ENCODE peak calls at places on chromosomes 3 and 15, in eight cellular contexts. U is Peyer's patch, F is fibroblast of lung, N is A549, I is DND-41, B is sigmoid colon, R is dorsolateral prefrontal cortex, P is lung. T is an unnamed sample.

GRCh38 chr15:61393949-61394348 is 164.8 kb upstream of the RORA start:
- DNase-seq in U (no peak), F (no peak), N (no peak), I (no peak), B (no peak), R (no peak), P (no peak), T (no peak)

GRCh38 chr3:48110463-48110862 is 77.8 kb downstream of the CDC25A start:
- DNase-seq in U (no peak), F (no peak), N (no peak), I (no peak), B (no peak), R (no peak), P (no peak), T (no peak)

GRCh38 chr15:80825361-80826030 is 46.3 kb downstream of the CEMIP start:
- DNase-seq in U (no peak), F (peak; percentile 90), N (no peak), I (no peak), B (no peak), R (peak; percentile 70), P (peak; percentile 56), T (peak; percentile 8)

GRCh38 chr15:80609512-80609946 is 85.6 kb upstream of the ABHD17C start:
- DNase-seq in U (no peak), F (peak; percentile 51), N (no peak), I (no peak), B (no peak), R (no peak), P (no peak), T (no peak)

GRCh38 chr3:31847760-31848159 is 133.3 kb downstream of the OSBPL10 start:
- DNase-seq in U (no peak), F (no peak), N (no peak), I (no peak), B (no peak), R (no peak), P (no peak), T (no peak)

GRCh38 chr3:185732782-185733181 is 92.1 kb downstream of the IGF2BP2 start:
- DNase-seq in U (no peak), F (peak; percentile 89), N (no peak), I (no peak), B (no peak), R (no peak), P (no peak), T (no peak)

GRCh38 chr15:75620043-75620775 is 5.3 kb downstream of the SNUPN start:
- DNase-seq in U (no peak), F (peak; percentile 78), N (no peak), I (no peak), B (peak; percentile 71), R (no peak), P (no peak), T (no peak)

GRCh38 chr3:52707585-52707984 is 1.7 kb downstream of the SPCS1 start:
- DNase-seq in U (no peak), F (peak; percentile 17), N (no peak), I (no peak), B (no peak), R (no peak), P (no peak), T (no peak)

GRCh38 chr15:33234019-33234418 is 39.5 kb upstream of the FMN1 start:
- DNase-seq in U (no peak), F (peak; percentile 49), N (peak; percentile 55), I (no peak), B (no peak), R (peak; percentile 6), P (no peak), T (no peak)

GRCh38 chr3:33717866-33718594 is at the start of gene CLASP2:
- DNase-seq in U (peak; percentile 95), F (peak; percentile 89), N (peak; percentile 89), I (peak; percentile 85), B (peak; percentile 94), R (peak; percentile 84), P (peak; percentile 87), T (peak; percentile 78)

GRCh38 chr15:94119215-94119815 is 112.0 kb upstream of the MCTP2 start:
- DNase-seq in U (no peak), F (no peak), N (no peak), I (peak; percentile 23), B (peak; percentile 76), R (no peak), P (no peak), T (peak; percentile 24)

GRCh38 chr15:90001062-90001682 is at the start of gene ZNF710:
- DNase-seq in U (peak; percentile 72), F (peak; percentile 78), N (peak; percentile 77), I (peak; percentile 69), B (peak; percentile 83), R (peak; percentile 57), P (no peak), T (no peak)

GRCh38 chr3:23702198-23702597 is 103.6 kb upstream of the UBE2E1 start:
- DNase-seq in U (no peak), F (peak; percentile 32), N (no peak), I (no peak), B (no peak), R (no peak), P (no peak), T (no peak)

GRCh38 chr15:34951993-34952392 is 17.5 kb downstream of the AQR start:
- DNase-seq in U (no peak), F (peak; percentile 47), N (no peak), I (no peak), B (no peak), R (no peak), P (no peak), T (no peak)

GRCh38 chr3:106206613-106207012 is 337.8 kb upstream of the CBLB start:
- DNase-seq in U (no peak), F (no peak), N (no peak), I (no peak), B (no peak), R (no peak), P (no peak), T (no peak)

GRCh38 chr3:106208266-106208665 is 339.5 kb upstream of the CBLB start:
- DNase-seq in U (no peak), F (no peak), N (no peak), I (no peak), B (no peak), R (no peak), P (no peak), T (no peak)

GRCh38 chr3:106210923-106211322 is 342.1 kb upstream of the CBLB start:
- DNase-seq in U (no peak), F (no peak), N (no peak), I (no peak), B (no peak), R (no peak), P (no peak), T (no peak)

GRCh38 chr3:106209482-106209881 is 340.7 kb upstream of the CBLB start:
- DNase-seq in U (no peak), F (no peak), N (no peak), I (no peak), B (no peak), R (no peak), P (no peak), T (no peak)

GRCh38 chr3:106208979-106209378 is 340.2 kb upstream of the CBLB start:
- DNase-seq in U (no peak), F (peak; percentile 20), N (no peak), I (no peak), B (no peak), R (no peak), P (no peak), T (no peak)
- H3K27ac ChIP-seq in U (no peak overlapping the region), F (no peak overlapping the region), N (no peak overlapping the region), I (no peak overlapping the region), B (no peak overlapping the region), R (no peak overlapping the region), P (no peak overlapping the region), T (no peak overlapping the region)

GRCh38 chr15:58065011-58065444 is 483 bp downstream of the ALDH1A2 start:
- DNase-seq in U (no peak), F (no peak), N (no peak), I (no peak), B (peak; percentile 60), R (no peak), P (no peak), T (no peak)

GRCh38 chr15:58063612-58064011 is 1.9 kb downstream of the ALDH1A2 start:
- DNase-seq in U (no peak), F (no peak), N (no peak), I (no peak), B (no peak), R (no peak), P (no peak), T (no peak)

GRCh38 chr15:58066042-58066867 is 744 bp upstream of the ALDH1A2 start:
- DNase-seq in U (peak; percentile 71), F (peak; percentile 20), N (peak; percentile 69), I (no peak), B (peak; percentile 71), R (peak; percentile 7), P (peak; percentile 64), T (peak; percentile 5)

GRCh38 chr15:58064119-58065010 is 1.1 kb downstream of the ALDH1A2 start:
- DNase-seq in U (no peak), F (no peak), N (no peak), I (no peak), B (no peak), R (no peak), P (no peak), T (no peak)

DNA sequence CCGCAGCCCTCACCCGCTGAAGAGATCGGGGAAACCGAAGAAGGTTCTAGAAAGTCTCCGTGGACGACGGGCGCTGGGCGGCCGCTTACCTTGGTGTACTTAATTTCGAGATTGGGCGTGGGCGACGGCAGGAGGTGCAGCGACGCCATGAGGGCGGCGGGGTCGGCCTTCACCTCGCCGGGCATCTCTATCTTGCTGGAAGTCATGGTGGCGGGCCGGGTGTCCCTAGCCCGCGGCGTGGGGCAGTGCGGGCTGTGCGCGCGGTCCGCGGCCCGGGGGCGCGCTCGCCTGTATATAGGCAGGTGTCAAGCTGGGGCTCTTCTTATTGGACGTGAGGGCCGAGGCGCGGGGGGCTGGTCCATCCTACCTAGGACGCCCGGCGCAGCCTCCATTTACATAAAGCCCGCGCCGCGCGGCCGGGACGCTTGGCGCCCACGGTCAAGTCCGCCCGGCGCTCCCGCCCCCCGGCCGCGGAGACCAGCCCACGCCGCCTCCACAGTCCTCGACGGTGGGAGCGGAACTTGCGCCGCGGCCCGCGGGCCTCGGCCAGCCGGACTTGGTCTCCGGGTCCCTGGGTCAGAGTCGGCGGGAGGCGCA is at the start of gene ALDH1A2:
- DNase-seq in U (peak; percentile 46), F (no peak), N (no peak), I (no peak), B (peak; percentile 65), R (no peak), P (no peak), T (no peak)
- H3K27ac ChIP-seq in U (no peak within 1 kb of the TSS), F (no peak within 1 kb of the TSS), N (peak within 1 kb of the TSS; percentile 48), I (no peak within 1 kb of the TSS), B (peak within 1 kb of the TSS; percentile 25), R (no peak within 1 kb of the TSS), P (no peak within 1 kb of the TSS), T (no peak within 1 kb of the TSS)

DNA sequence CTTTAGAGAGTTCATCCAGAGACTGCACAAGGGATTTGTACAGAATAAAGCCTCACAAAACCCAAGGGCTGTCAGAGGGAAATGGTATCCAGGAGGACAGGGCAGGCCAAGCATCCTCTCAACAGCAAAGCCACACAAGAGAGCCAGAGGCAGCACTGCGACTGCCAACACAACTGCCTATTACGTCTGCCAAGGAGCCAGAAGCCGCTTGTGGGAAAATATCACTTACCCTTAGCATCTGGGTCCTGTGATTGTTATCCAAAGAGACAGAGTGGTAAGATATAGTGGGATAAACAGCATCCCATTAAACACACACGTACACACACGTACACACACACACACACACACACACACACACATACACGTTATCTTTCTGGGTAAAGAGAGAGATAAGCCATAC is 618.3 kb upstream of the AGTR1 start:
- DNase-seq in U (no peak), F (peak; percentile 9), N (no peak), I (no peak), B (peak; percentile 80), R (peak; percentile 68), P (no peak), T (peak; percentile 4)
- H3K27ac ChIP-seq in U (no peak overlapping the region), F (no peak overlapping the region), N (no peak overlapping the region), I (no peak overlapping the region), B (peak overlapping the region; percentile 30), R (peak overlapping the region; percentile 63), P (no peak overlapping the region), T (no peak overlapping the region)

GRCh38 chr15:64883097-64883581 is 28.6 kb upstream of the ANKDD1A start:
- DNase-seq in U (no peak), F (no peak), N (no peak), I (no peak), B (no peak), R (no peak), P (no peak), T (no peak)
- H3K27ac ChIP-seq in U (peak overlapping the region; percentile 41), F (no peak overlapping the region), N (peak overlapping the region; percentile 76), I (no peak overlapping the region), B (peak overlapping the region; percentile 67), R (no peak overlapping the region), P (peak overlapping the region; percentile 47), T (peak overlapping the region; percentile 26)

T was measured in substantia nigra.